ENCODE peak calls at places on chromosomes 2 and 18, in ten cellular contexts. I, Q, O, F, P, H, C, N, Z and M are unnamed samples.

GRCh38 chr2:83462881-83463280 is 996.2 kb downstream of the SUCLG1 start:
- DNase-seq in I (no peak), Q (no peak), N (no peak), F (no peak), O (no peak), Z (no peak), H (no peak), C (no peak), P (no peak), M (no peak)

GRCh38 chr2:111119847-111120252 is 864 bp upstream of the BCL2L11 start:
- DNase-seq in C (no peak), Z (peak; percentile 33), O (peak; percentile 52), H (no peak), F (no peak), I (no peak), N (no peak), P (no peak), Q (no peak), M (no peak)

GRCh38 chr2:241702155-241702404 is 241 bp downstream of the ING5 start:
- DNase-seq in I (peak; percentile 59), N (no peak), Q (peak; percentile 77), H (no peak), F (no peak), O (no peak), C (no peak), Z (no peak), P (no peak), M (no peak)

GRCh38 chr2:234514099-234514498 is 17.2 kb upstream of the ARL4C start:
- DNase-seq in F (no peak), O (no peak), Z (no peak), Q (no peak), H (no peak), N (no peak), C (no peak), P (no peak), I (no peak), M (no peak)

GRCh38 chr2:128362186-128362888 is 43.7 kb upstream of the HS6ST1 start:
- DNase-seq in Q (no peak), O (no peak), P (no peak), F (no peak), N (no peak), I (no peak), C (no peak), H (no peak), Z (no peak), M (no peak)

GRCh38 chr18:26175481-26175880 is 41.8 kb downstream of the PSMA8 start:
- DNase-seq in H (no peak), F (no peak), P (no peak), I (no peak), N (no peak), Q (no peak), O (no peak), C (no peak), Z (no peak), M (no peak)

GRCh38 chr2:70340921-70341765 is 39.3 kb upstream of the FAM136A start:
- DNase-seq in Z (peak; percentile 35), N (no peak), Q (peak; percentile 42), H (peak; percentile 27), F (peak; percentile 56), I (no peak), P (no peak), O (peak; percentile 65), C (peak; percentile 55), M (no peak)

GRCh38 chr18:76262956-76263955 is 231.8 kb downstream of the ZNF516 start:
- DNase-seq in F (no peak), Q (no peak), H (no peak), N (no peak), Z (no peak), P (no peak), C (no peak), I (no peak), O (no peak), M (no peak)

GRCh38 chr2:235170536-235171510 is 219.0 kb downstream of the SH3BP4 start:
- DNase-seq in Z (peak; percentile 35), C (no peak), F (peak; percentile 78), N (no peak), H (peak; percentile 32), I (no peak), P (no peak), O (peak; percentile 5), Q (no peak), M (no peak)

GRCh38 chr2:102708847-102709559 is 52.8 kb upstream of the TMEM182 start:
- DNase-seq in Z (no peak), O (no peak), N (no peak), P (no peak), C (no peak), I (no peak), Q (no peak), F (peak; percentile 60), H (no peak), M (no peak)

GRCh38 chr18:74951165-74951760 is 257.7 kb downstream of the PTGR3 start:
- DNase-seq in F (peak; percentile 1), P (no peak), N (peak; percentile 35), Q (no peak), Z (peak; percentile 45), C (peak; percentile 98), O (no peak), H (peak; percentile 21), I (peak; percentile 35), M (no peak)

GRCh38 chr2:46939596-46940359 is 24.2 kb upstream of the MCFD2 start:
- DNase-seq in Z (no peak), P (no peak), H (peak; percentile 66), F (no peak), I (no peak), Q (no peak), C (no peak), N (no peak), O (no peak), M (no peak)

GRCh38 chr2:46945671-46946070 is 30.1 kb upstream of the MCFD2 start:
- DNase-seq in F (no peak), O (no peak), I (no peak), Q (no peak), C (no peak), P (no peak), N (no peak), Z (no peak), H (no peak), M (no peak)

GRCh38 chr2:46942143-46942526 is 26.5 kb upstream of the MCFD2 start:
- DNase-seq in C (peak; percentile 15), O (peak; percentile 72), H (peak; percentile 39), F (peak; percentile 48), I (peak; percentile 21), Z (peak; percentile 75), N (peak; percentile 56), Q (peak; percentile 42), P (no peak), M (peak; percentile 41)

GRCh38 chr2:46943881-46944798 is 28.5 kb upstream of the MCFD2 start:
- DNase-seq in Z (no peak), H (no peak), C (no peak), P (no peak), I (no peak), Q (peak; percentile 51), F (no peak), N (no peak), O (no peak), M (peak; percentile 47)

GRCh38 chr2:46942891-46943626 is 27.5 kb upstream of the MCFD2 start:
- DNase-seq in C (no peak), P (no peak), Q (no peak), O (no peak), H (no peak), F (no peak), I (no peak), Z (no peak), N (no peak), M (no peak)
- TF ChIP-seq POLR2A in C (no peak), P (no peak), Q (no peak), O (no peak), H (no peak), F (no peak), I (no peak), Z (no peak), N (no peak), M (no peak)

DNA sequence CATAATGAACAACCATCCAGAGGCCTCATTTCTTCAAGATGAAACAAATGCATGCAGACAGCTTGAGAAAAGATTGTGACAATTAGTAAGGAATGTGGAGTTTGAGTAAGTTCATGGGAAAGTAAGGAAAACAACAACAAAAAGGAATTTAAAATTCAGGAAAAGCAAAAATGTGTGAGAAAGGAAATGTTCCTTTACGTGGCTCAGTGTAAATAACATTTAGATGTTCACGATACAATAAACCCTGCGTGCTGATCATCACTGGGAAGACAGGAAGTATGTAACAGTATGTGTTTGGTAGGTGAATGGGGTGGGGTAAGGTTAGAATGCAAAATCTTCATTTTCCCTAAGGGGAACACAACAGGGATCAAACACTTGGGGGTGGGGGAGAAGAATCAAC is 72.7 kb downstream of the TRIP12 start:
- DNase-seq in F (no peak), Q (no peak), N (no peak), H (no peak), I (no peak), P (no peak), C (peak; percentile 83), O (no peak), Z (no peak), M (no peak)
- TF ChIP-seq POLR2A in F (no peak), Q (no peak), N (no peak), H (no peak), I (no peak), P (no peak), C (no peak), O (no peak), Z (no peak), M (no peak)

GRCh38 chr18:59358611-59359575 is at the start of gene LMAN1:
- DNase-seq in I (peak; percentile 90), F (peak; percentile 81), N (peak; percentile 92), H (peak; percentile 97), Q (peak; percentile 91), P (peak; percentile 98), Z (peak; percentile 96), O (peak; percentile 92), C (peak; percentile 93), M (peak; percentile 89)
- TF ChIP-seq POLR2A in I (no peak), F (peak; percentile 60), N (no peak), H (no peak), Q (peak; percentile 86), P (no peak), Z (no peak), O (peak; percentile 51), C (peak; percentile 79), M (peak; percentile 88)

GRCh38 chr2:209998596-209998995 is 3.8 kb upstream of the RPE start:
- DNase-seq in H (no peak), Z (no peak), Q (no peak), O (no peak), F (no peak), C (peak; percentile 92), I (no peak), N (no peak), P (no peak), M (no peak)

GRCh38 chr2:210000464-210001324 is 1.7 kb upstream of the RPE start:
- DNase-seq in Q (no peak), Z (no peak), F (no peak), P (no peak), O (no peak), I (no peak), C (no peak), H (no peak), N (no peak), M (no peak)

GRCh38 chr2:210003394-210003793 is 956 bp downstream of the RPE start:
- DNase-seq in Z (no peak), F (no peak), I (no peak), C (no peak), N (no peak), P (no peak), H (no peak), Q (no peak), O (peak; percentile 76), M (no peak)

GRCh38 chr2:210004893-210005292 is 2.5 kb downstream of the RPE start:
- DNase-seq in H (peak; percentile 17), N (no peak), Z (no peak), I (no peak), P (no peak), Q (no peak), F (no peak), O (peak; percentile 15), C (no peak), M (no peak)

GRCh38 chr2:210002158-210003157 is at the start of gene RPE:
- DNase-seq in F (peak; percentile 77), Z (peak; percentile 98), P (peak; percentile 97), O (peak; percentile 98), N (peak; percentile 90), C (peak; percentile 95), H (peak; percentile 98), Q (peak; percentile 72), I (peak; percentile 93), M (peak; percentile 73)
- TF ChIP-seq POLR2A in F (peak; percentile 52), Z (peak; percentile 61), P (peak; percentile 27), O (peak; percentile 75), N (no peak), C (peak; percentile 92), H (peak; percentile 81), Q (peak; percentile 86), I (no peak), M (peak; percentile 81)